ENCODE peak calls at places on chromosome 7, in six cellular contexts. V, D, F, Y, B and X are unnamed samples.

GRCh38 chr7:103914147-103914899 is 75.1 kb downstream of the RELN start:
- DNase-seq in V (no peak), D (no peak), F (peak; percentile 19), Y (no peak), B (no peak), X (no peak)

GRCh38 chr7:47088329-47089067 is 493.4 kb downstream of the TNS3 start:
- DNase-seq in V (peak; percentile 31), D (peak; percentile 46), F (peak; percentile 65), Y (peak; percentile 85), B (peak; percentile 71), X (peak; percentile 46)

GRCh38 chr7:46174192-46174572 is 253.1 kb upstream of the IGFBP3 start:
- DNase-seq in V (no peak), D (no peak), F (no peak), Y (no peak), B (no peak), X (no peak)

GRCh38 chr7:129009437-129009836 is 45.5 kb downstream of the TNPO3 start:
- DNase-seq in V (no peak), D (no peak), F (no peak), Y (no peak), B (no peak), X (no peak)

GRCh38 chr7:10789170-10789569 is 184.5 kb upstream of the PHF14 start:
- DNase-seq in V (no peak), D (no peak), F (no peak), Y (no peak), B (no peak), X (no peak)

GRCh38 chr7:74174606-74175082 is 488 bp downstream of the EIF4H start:
- DNase-seq in V (peak; percentile 45), D (peak; percentile 30), F (no peak), Y (peak; percentile 75), B (peak; percentile 51), X (peak; percentile 31)

GRCh38 chr7:17374654-17375053 is 76.2 kb downstream of the AHR start:
- DNase-seq in V (no peak), D (no peak), F (no peak), Y (peak; percentile 20), B (no peak), X (no peak)

GRCh38 chr7:74653686-74654181 is 3.8 kb upstream of the GTF2I start:
- DNase-seq in V (no peak), D (peak; percentile 97), F (no peak), Y (no peak), B (no peak), X (no peak)

GRCh38 chr7:18975689-18976280 is 141.7 kb downstream of the TWIST1 start:
- DNase-seq in V (no peak), D (no peak), F (no peak), Y (no peak), B (no peak), X (no peak)

GRCh38 chr7:69598487-69599148 is 343 bp downstream of the AUTS2 start:
- DNase-seq in V (peak; percentile 4), D (no peak), F (peak; percentile 13), Y (no peak), B (peak; percentile 24), X (no peak)

GRCh38 chr7:106568680-106569499 is 92.1 kb downstream of the CCDC71L start:
- DNase-seq in V (peak; percentile 85), D (no peak), F (peak; percentile 94), Y (peak; percentile 82), B (peak; percentile 93), X (no peak)

GRCh38 chr7:101410743-101411476 is 48.2 kb downstream of the COL26A1 start:
- DNase-seq in V (no peak), D (peak; percentile 41), F (peak; percentile 91), Y (peak; percentile 63), B (peak; percentile 9), X (no peak)

GRCh38 chr7:155896531-155897263 is 84.4 kb upstream of the SHH start:
- DNase-seq in V (no peak), D (no peak), F (no peak), Y (no peak), B (peak; percentile 37), X (no peak)

GRCh38 chr7:362416-363096 is 72.6 kb downstream of the FOXL3 start:
- DNase-seq in V (no peak), D (no peak), F (no peak), Y (peak; percentile 36), B (peak; percentile 49), X (no peak)

GRCh38 chr7:157480651-157481050 is 143.8 kb downstream of the DNAJB6 start:
- DNase-seq in V (no peak), D (no peak), F (no peak), Y (no peak), B (no peak), X (no peak)

GRCh38 chr7:2245883-2246679 is 4.1 kb downstream of the NUDT1 start:
- DNase-seq in V (no peak), D (no peak), F (no peak), Y (no peak), B (no peak), X (no peak)

GRCh38 chr7:87234949-87235348 is 15.4 kb upstream of the TMEM243 start:
- DNase-seq in V (no peak), D (no peak), F (no peak), Y (peak; percentile 56), B (no peak), X (no peak)

GRCh38 chr7:4690953-4691856 is 9.1 kb downstream of the FOXK1 start:
- DNase-seq in V (no peak), D (no peak), F (no peak), Y (peak; percentile 49), B (no peak), X (no peak)

GRCh38 chr7:136883046-136883445 is 14.6 kb downstream of the CHRM2 start:
- DNase-seq in V (no peak), D (no peak), F (no peak), Y (peak; percentile 12), B (no peak), X (no peak)

GRCh38 chr7:123879628-123880027 is 34.7 kb downstream of the HYAL4 start:
- DNase-seq in V (no peak), D (no peak), F (no peak), Y (no peak), B (no peak), X (no peak)

GRCh38 chr7:121020652-121021051 is 32.1 kb downstream of the CPED1 start:
- DNase-seq in V (peak; percentile 63), D (no peak), F (no peak), Y (peak; percentile 87), B (peak; percentile 86), X (no peak)
- H3K9ac ChIP-seq in V (no peak overlapping the region), D (no peak overlapping the region), F (no peak overlapping the region), Y (no peak overlapping the region), B (no peak overlapping the region), X (no peak overlapping the region)

DNA sequence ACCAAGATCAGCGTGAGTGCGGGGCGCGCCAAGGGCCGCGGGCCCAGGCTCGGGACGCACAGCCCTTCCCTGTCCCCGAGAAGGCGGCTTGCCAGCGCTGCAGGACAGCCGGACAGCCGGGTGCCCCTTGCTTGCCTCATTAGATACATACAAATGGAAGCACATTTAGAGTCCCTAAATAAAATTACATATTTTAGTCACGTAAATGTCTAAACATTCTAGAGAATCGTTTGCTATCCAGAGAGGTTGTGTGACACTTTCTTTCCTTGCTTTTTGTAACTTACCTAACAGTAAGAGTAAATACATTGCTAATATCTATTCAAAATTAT is 4.8 kb downstream of the VSTM2A start:
- DNase-seq in V (no peak), D (no peak), F (no peak), Y (peak; percentile 2), B (no peak), X (no peak)
- TF ChIP-seq EZH2 in V (peak; percentile 79), D (no peak), F (no peak), Y (no peak), B (no peak), X (no peak)

GRCh38 chr7:23418046-23418445 is 52.2 kb downstream of the IGF2BP3 start:
- DNase-seq in V (peak; percentile 30), D (no peak), F (no peak), Y (peak; percentile 67), B (peak; percentile 84), X (peak; percentile 69)

GRCh38 chr7:23422384-23422783 is 47.9 kb downstream of the IGF2BP3 start:
- DNase-seq in V (no peak), D (no peak), F (no peak), Y (no peak), B (no peak), X (no peak)

GRCh38 chr7:23422904-23423303 is 47.4 kb downstream of the IGF2BP3 start:
- DNase-seq in V (no peak), D (no peak), F (no peak), Y (no peak), B (no peak), X (no peak)

GRCh38 chr7:23419845-23420244 is 50.4 kb downstream of the IGF2BP3 start:
- DNase-seq in V (no peak), D (no peak), F (no peak), Y (no peak), B (no peak), X (no peak)

GRCh38 chr7:23419160-23419559 is 51.1 kb downstream of the IGF2BP3 start:
- DNase-seq in V (no peak), D (no peak), F (no peak), Y (no peak), B (no peak), X (no peak)
- H3K9ac ChIP-seq in V (no peak overlapping the region), D (no peak overlapping the region), F (no peak overlapping the region), Y (no peak overlapping the region), B (no peak overlapping the region), X (no peak overlapping the region)

DNA sequence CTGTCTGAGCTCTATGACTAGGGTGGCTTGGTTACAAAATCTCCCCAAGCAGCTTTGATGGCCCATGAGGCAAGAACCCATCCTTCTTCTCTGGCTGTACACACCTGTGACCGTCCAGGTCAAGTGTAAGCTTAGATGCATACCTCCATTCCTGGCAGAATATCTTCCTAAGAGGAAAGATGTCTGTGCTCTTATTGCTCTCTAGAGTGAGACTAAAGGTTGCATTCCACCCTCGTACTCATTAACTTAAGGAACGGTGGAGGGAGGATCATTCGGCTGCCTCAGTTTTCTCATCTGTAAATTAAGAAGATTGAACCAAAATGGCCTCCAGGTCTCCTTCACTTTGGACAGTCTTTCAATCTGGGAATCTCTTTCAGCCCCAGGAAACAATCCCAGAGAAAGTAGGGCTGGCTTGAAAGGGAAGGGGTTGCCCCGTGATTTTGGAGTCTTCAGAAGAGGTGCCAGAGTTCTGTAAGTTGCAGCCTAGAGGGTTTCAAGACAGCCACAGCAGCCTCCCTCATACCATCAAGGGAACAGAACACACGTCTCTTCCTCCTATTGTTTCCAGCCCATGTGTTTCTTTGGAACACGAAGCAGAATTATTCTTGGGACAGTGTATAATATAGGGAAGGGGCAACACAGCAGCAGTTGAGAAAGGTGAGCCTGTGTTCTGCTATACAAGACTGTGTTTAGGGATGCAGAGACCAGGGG is 5.4 kb downstream of the HOXA4 start:
- DNase-seq in V (no peak), D (no peak), F (no peak), Y (no peak), B (no peak), X (no peak)
- TF ChIP-seq EZH2 in V (no peak), D (no peak), F (no peak), Y (no peak), B (no peak), X (no peak)

GRCh38 chr7:66050990-66051424 is 24.6 kb upstream of the ASL start:
- DNase-seq in V (peak; percentile 95), D (peak; percentile 82), F (no peak), Y (peak; percentile 98), B (peak; percentile 96), X (no peak)
- H3K9ac ChIP-seq in V (no peak overlapping the region), D (peak overlapping the region; percentile 15), F (peak overlapping the region; percentile 36), Y (peak overlapping the region; percentile 61), B (no peak overlapping the region), X (no peak overlapping the region)